ENCODE peak calls at places on chromosomes 4 and X, in four cellular contexts. W is HCT116, J is GM20000, T is AG09309. R is an unnamed sample.
A peak's percentile ranks its signal among the peaks of the same experiment; 100 is the strongest.

GRCh38 chrX:30577362-30577961 is at the start of gene TASL:
- DNase-seq in W (no peak), J (peak; percentile 46), T (no peak), R (peak; percentile 71)

GRCh38 chr4:26020896-26021295 is 106.9 kb downstream of the SMIM20 start:
- DNase-seq in W (no peak), J (no peak), T (no peak), R (no peak)

GRCh38 chr4:85824166-85824945 is 349.4 kb downstream of the ARHGAP24 start:
- DNase-seq in W (no peak), J (no peak), T (no peak), R (no peak)

GRCh38 chr4:146099585-146099984 is 75.9 kb upstream of the LSM6 start:
- DNase-seq in W (no peak), J (no peak), T (no peak), R (no peak)

GRCh38 chr4:121881213-121881612 is 10.9 kb upstream of the BBS7 start:
- DNase-seq in W (no peak), J (no peak), T (no peak), R (no peak)

GRCh38 chr4:98706200-98706813 is 47.9 kb upstream of the TSPAN5 start:
- DNase-seq in W (no peak), J (no peak), T (no peak), R (no peak)

GRCh38 chrX:40855411-40855810 is 120.1 kb upstream of the MED14 start:
- DNase-seq in W (no peak), J (no peak), T (peak; percentile 49), R (no peak)

GRCh38 chr4:25861951-25862410 is 807 bp downstream of the SEL1L3 start:
- DNase-seq in W (no peak), J (peak; percentile 59), T (no peak), R (no peak)

GRCh38 chr4:71713611-71714203 is 70.2 kb downstream of the GC start:
- DNase-seq in W (peak; percentile 16), J (peak; percentile 13), T (peak; percentile 46), R (peak; percentile 8)

GRCh38 chr4:109295081-109295480 is 7.4 kb downstream of the COL25A1 start:
- DNase-seq in W (no peak), J (no peak), T (no peak), R (no peak)

GRCh38 chrX:71992711-71993110 is 82.1 kb downstream of the NHSL2 start:
- DNase-seq in W (no peak), J (no peak), T (no peak), R (no peak)

GRCh38 chr4:52877694-52878093 is 15.6 kb downstream of the RASL11B start:
- DNase-seq in W (no peak), J (no peak), T (no peak), R (no peak)

GRCh38 chrX:153731117-153731844 is 6.6 kb downstream of the ABCD1 start:
- DNase-seq in W (no peak), J (no peak), T (no peak), R (no peak)

GRCh38 chrX:22314692-22315091 is 42.0 kb downstream of the CBLL2 start:
- DNase-seq in W (no peak), J (no peak), T (no peak), R (no peak)

GRCh38 chr4:146428298-146428697 is 93.4 kb downstream of the SLC10A7 start:
- DNase-seq in W (no peak), J (no peak), T (no peak), R (no peak)

GRCh38 chrX:13876652-13877051 is 59.8 kb upstream of the GPM6B start:
- DNase-seq in W (no peak), J (no peak), T (no peak), R (no peak)

GRCh38 chrX:40065291-40066046 is 32.3 kb downstream of the BCOR start:
- DNase-seq in W (no peak), J (no peak), T (no peak), R (no peak)

GRCh38 chr4:150149381-150149780 is 71.1 kb downstream of the DCLK2 start:
- DNase-seq in W (no peak), J (no peak), T (peak; percentile 76), R (no peak)

GRCh38 chr4:118224239-118224829 is 128.5 kb downstream of the PRSS12 start:
- DNase-seq in W (peak; percentile 67), J (peak; percentile 15), T (peak; percentile 29), R (peak; percentile 15)

GRCh38 chr4:113810906-113811305 is 49.4 kb upstream of the CAMK2D start:
- DNase-seq in W (no peak), J (no peak), T (peak; percentile 48), R (no peak)

GRCh38 chr4:140691369-140691768 is 64.8 kb downstream of the TBC1D9 start:
- DNase-seq in W (no peak), J (no peak), T (no peak), R (no peak)

GRCh38 chr4:74423101-74423500 is 21.8 kb upstream of the AREG start:
- DNase-seq in W (no peak), J (no peak), T (no peak), R (no peak)

GRCh38 chrX:17655232-17656034 is 81.9 kb upstream of the SCML1 start:
- DNase-seq in W (no peak), J (no peak), T (no peak), R (no peak)

GRCh38 chrX:11478971-11479370 is 185.8 kb downstream of the AMELX start:
- DNase-seq in W (no peak), J (no peak), T (no peak), R (no peak)

GRCh38 chr4:85741421-85741820 is 266.5 kb downstream of the ARHGAP24 start:
- DNase-seq in W (no peak), J (no peak), T (no peak), R (no peak)

GRCh38 chr4:138494931-138495330 is 252.8 kb upstream of the SLC7A11 start:
- DNase-seq in W (peak; percentile 13), J (no peak), T (no peak), R (no peak)

GRCh38 chrX:78092296-78092695 is 11.8 kb upstream of the PGK1 start:
- DNase-seq in W (peak; percentile 54), J (no peak), T (no peak), R (no peak)

GRCh38 chr4:9765091-9765490 is 16.3 kb upstream of the DRD5 start:
- DNase-seq in W (peak; percentile 31), J (peak; percentile 35), T (no peak), R (peak; percentile 32)

GRCh38 chr4:76894537-76894936 is 3.4 kb downstream of the SOWAHB start:
- DNase-seq in W (no peak), J (no peak), T (no peak), R (no peak)

GRCh38 chr4:8245879-8246833 is 23.4 kb upstream of the HTRA3 start:
- DNase-seq in W (no peak), J (no peak), T (no peak), R (no peak)

GRCh38 chr4:85787133-85787532 is 312.2 kb downstream of the ARHGAP24 start:
- DNase-seq in W (no peak), J (no peak), T (no peak), R (no peak)

GRCh38 chrX:3175659-3176438 is 134.6 kb downstream of the ARSF start:
- DNase-seq in W (no peak), J (no peak), T (no peak), R (no peak)

GRCh38 chr4:87799254-87799653 is at the start of gene IBSP:
- DNase-seq in W (no peak), J (no peak), T (no peak), R (no peak)

GRCh38 chrX:110408949-110409588 is 50.4 kb downstream of the RTL9 start:
- DNase-seq in W (no peak), J (no peak), T (no peak), R (no peak)

GRCh38 chr4:5863461-5864113 is 29.3 kb downstream of the CRMP1 start:
- DNase-seq in W (peak; percentile 57), J (no peak), T (peak; percentile 71), R (no peak)

DNA sequence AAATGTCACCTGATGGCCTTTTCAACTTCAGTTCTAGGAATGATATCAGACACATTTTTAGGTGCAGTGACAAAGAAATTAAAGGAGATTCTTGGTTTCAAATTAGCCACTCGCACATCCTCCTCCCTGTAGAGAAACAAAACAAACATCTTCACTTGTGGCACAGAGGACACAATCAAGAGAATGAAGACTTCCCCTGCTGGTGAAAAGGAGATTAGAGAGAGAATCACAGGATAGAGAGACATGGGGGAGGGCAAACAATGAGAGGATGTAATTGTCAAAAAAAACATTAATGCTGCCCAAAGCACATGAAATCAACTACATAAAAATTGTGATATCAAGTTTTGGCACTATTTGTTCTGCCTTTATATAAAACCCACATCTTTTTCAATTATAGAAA is 34.5 kb downstream of the ACE2 start:
- DNase-seq in W (no peak), J (no peak), T (no peak), R (no peak)
- TF ChIP-seq CTCF in W (peak; percentile 11), J (no peak), T (peak; percentile 9), R (no peak)

DNA sequence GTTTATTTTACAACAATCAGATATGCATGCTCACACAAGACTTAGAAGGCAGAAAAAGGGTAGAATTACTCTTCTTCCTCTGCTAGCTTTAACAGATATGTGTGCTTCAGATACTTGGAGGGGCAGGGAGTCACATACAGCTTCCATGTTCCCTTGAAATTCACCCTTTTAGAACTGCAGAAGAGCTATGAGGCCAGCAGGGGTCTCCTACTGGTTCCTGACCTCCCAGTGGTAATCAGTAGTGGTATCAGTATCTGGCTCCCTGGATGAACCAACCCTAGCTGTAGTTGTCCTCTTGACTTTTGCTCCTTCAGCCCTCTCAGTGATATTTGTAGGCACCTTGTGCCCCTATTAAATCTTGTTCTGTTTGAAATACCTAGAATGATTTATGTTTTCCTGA is 81.5 kb downstream of the RCHY1 start:
- DNase-seq in W (peak; percentile 21), J (no peak), T (no peak), R (peak; percentile 15)
- TF ChIP-seq CTCF in W (peak; percentile 64), J (peak; percentile 34), T (peak; percentile 39), R (no peak)

DNA sequence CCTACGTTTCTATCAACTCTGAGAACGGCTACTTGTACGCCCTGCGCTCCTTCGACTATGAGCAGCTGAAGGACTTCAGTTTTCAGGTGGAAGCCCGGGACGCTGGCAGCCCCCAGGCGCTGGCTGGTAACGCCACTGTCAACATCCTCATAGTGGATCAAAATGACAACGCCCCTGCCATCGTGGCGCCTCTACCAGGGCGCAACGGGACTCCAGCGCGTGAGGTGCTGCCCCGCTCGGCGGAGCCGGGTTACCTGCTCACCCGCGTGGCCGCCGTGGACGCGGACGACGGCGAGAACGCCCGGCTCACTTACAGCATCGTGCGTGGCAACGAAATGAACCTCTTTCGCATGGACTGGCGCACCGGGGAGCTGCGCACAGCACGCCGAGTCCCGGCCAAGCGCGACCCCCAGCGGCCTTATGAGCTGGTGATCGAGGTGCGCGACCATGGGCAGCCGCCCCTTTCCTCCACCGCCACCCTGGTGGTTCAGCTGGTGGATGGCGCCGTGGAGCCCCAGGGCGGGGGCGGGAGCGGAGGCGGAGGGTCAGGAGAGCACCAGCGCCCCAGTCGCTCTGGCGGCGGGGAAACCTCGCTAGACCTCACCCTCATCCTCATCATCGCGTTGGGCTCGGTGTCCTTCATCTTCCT is 2.7 kb downstream of the PCDH10 start:
- DNase-seq in W (no peak), J (peak; percentile 8), T (no peak), R (peak; percentile 15)
- TF ChIP-seq CTCF in W (no peak), J (no peak), T (peak; percentile 1), R (no peak)

GRCh38 chrX:56284269-56284668 is 52.1 kb downstream of the KLF8 start:
- DNase-seq in W (no peak), J (no peak), T (no peak), R (no peak)

GRCh38 chrX:56279869-56280268 is 47.7 kb downstream of the KLF8 start:
- DNase-seq in W (no peak), J (no peak), T (no peak), R (no peak)

DNA sequence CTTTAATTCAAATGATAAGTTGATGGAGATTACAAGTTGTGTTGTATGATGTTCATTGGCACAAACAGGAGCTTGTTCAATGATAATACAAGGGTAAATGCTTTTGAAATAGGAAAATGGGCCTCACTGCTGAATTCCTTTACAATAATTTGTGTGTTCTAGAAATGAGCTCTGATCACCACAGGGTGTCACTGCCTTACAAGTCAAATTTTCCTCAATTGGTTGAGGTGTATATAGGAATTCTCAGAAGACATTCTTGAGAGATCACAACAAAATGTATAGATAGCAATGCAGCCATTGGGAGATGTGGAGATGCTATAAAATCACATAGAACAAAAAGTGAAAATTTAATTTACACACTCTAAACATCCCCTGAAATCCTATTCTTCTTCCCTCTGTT is 49.6 kb downstream of the KLF8 start:
- DNase-seq in W (peak; percentile 3), J (no peak), T (no peak), R (no peak)
- TF ChIP-seq CTCF in W (peak; percentile 7), J (no peak), T (peak; percentile 33), R (peak; percentile 15)

R was measured in GM10248.